ENCODE peak calls at places on chromosomes 11 and 22, in eight cellular contexts. One of them, this sample, is unnamed.

GRCh38 chr11:78080084-78080817 is 589 bp upstream of the NDUFC2 start:
- DNase-seq in kidney epithelial cell: no peak
- DNase-seq in thoracic aorta: no peak
- DNase-seq in breast epithelium: peak
- DNase-seq in choroid plexus epithelial cell: no peak
- DNase-seq in pancreas: no peak
- DNase-seq in fibroblast of villous mesenchyme: no peak
- DNase-seq in body of pancreas: no peak
- DNase-seq in this sample: no peak

GRCh38 chr11:6812391-6813005 is 13.0 kb upstream of the OR6A2 start:
- DNase-seq in kidney epithelial cell: no peak
- DNase-seq in thoracic aorta: no peak
- DNase-seq in breast epithelium: no peak
- DNase-seq in choroid plexus epithelial cell: peak
- DNase-seq in pancreas: no peak
- DNase-seq in fibroblast of villous mesenchyme: peak
- DNase-seq in body of pancreas: no peak
- DNase-seq in this sample: peak

GRCh38 chr22:50012201-50013181 is at the start of gene IL17REL:
- DNase-seq in kidney epithelial cell: no peak
- DNase-seq in thoracic aorta: no peak
- DNase-seq in breast epithelium: no peak
- DNase-seq in choroid plexus epithelial cell: peak
- DNase-seq in pancreas: no peak
- DNase-seq in fibroblast of villous mesenchyme: peak
- DNase-seq in body of pancreas: no peak
- DNase-seq in this sample: no peak

GRCh38 chr22:37560682-37561208 is 465 bp downstream of the CDC42EP1 start:
- DNase-seq in kidney epithelial cell: no peak
- DNase-seq in thoracic aorta: no peak
- DNase-seq in breast epithelium: no peak
- DNase-seq in choroid plexus epithelial cell: peak
- DNase-seq in pancreas: peak
- DNase-seq in fibroblast of villous mesenchyme: peak
- DNase-seq in body of pancreas: peak
- DNase-seq in this sample: no peak

GRCh38 chr11:77470971-77471370 is 2.9 kb downstream of the PAK1 start:
- DNase-seq in kidney epithelial cell: no peak
- DNase-seq in thoracic aorta: no peak
- DNase-seq in breast epithelium: no peak
- DNase-seq in choroid plexus epithelial cell: no peak
- DNase-seq in pancreas: no peak
- DNase-seq in fibroblast of villous mesenchyme: no peak
- DNase-seq in body of pancreas: no peak
- DNase-seq in this sample: no peak

GRCh38 chr22:35337932-35338331 is 38.2 kb downstream of the TOM1 start:
- DNase-seq in kidney epithelial cell: no peak
- DNase-seq in thoracic aorta: no peak
- DNase-seq in breast epithelium: no peak
- DNase-seq in choroid plexus epithelial cell: no peak
- DNase-seq in pancreas: no peak
- DNase-seq in fibroblast of villous mesenchyme: no peak
- DNase-seq in body of pancreas: no peak
- DNase-seq in this sample: no peak

GRCh38 chr11:18071098-18071705 is 25.1 kb upstream of the TPH1 start:
- DNase-seq in kidney epithelial cell: no peak
- DNase-seq in thoracic aorta: no peak
- DNase-seq in breast epithelium: no peak
- DNase-seq in choroid plexus epithelial cell: no peak
- DNase-seq in pancreas: no peak
- DNase-seq in fibroblast of villous mesenchyme: no peak
- DNase-seq in body of pancreas: no peak
- DNase-seq in this sample: no peak

GRCh38 chr22:48826546-48826945 is 1001.1 kb downstream of the BRD1 start:
- DNase-seq in kidney epithelial cell: no peak
- DNase-seq in thoracic aorta: no peak
- DNase-seq in breast epithelium: peak
- DNase-seq in choroid plexus epithelial cell: no peak
- DNase-seq in pancreas: no peak
- DNase-seq in fibroblast of villous mesenchyme: no peak
- DNase-seq in body of pancreas: no peak
- DNase-seq in this sample: no peak

GRCh38 chr11:1260620-1261019 is 37.8 kb downstream of the MUC5B start:
- DNase-seq in kidney epithelial cell: no peak
- DNase-seq in thoracic aorta: no peak
- DNase-seq in breast epithelium: no peak
- DNase-seq in choroid plexus epithelial cell: no peak
- DNase-seq in pancreas: no peak
- DNase-seq in fibroblast of villous mesenchyme: no peak
- DNase-seq in body of pancreas: no peak
- DNase-seq in this sample: no peak

GRCh38 chr11:1262172-1263006 is 39.5 kb downstream of the MUC5B start:
- DNase-seq in kidney epithelial cell: peak
- DNase-seq in thoracic aorta: peak
- DNase-seq in breast epithelium: peak
- DNase-seq in choroid plexus epithelial cell: peak
- DNase-seq in pancreas: peak
- DNase-seq in fibroblast of villous mesenchyme: peak
- DNase-seq in body of pancreas: peak
- DNase-seq in this sample: peak

GRCh38 chr11:1261241-1262071 is 38.6 kb downstream of the MUC5B start:
- DNase-seq in kidney epithelial cell: no peak
- DNase-seq in thoracic aorta: no peak
- DNase-seq in breast epithelium: no peak
- DNase-seq in choroid plexus epithelial cell: no peak
- DNase-seq in pancreas: no peak
- DNase-seq in fibroblast of villous mesenchyme: no peak
- DNase-seq in body of pancreas: no peak
- DNase-seq in this sample: no peak

GRCh38 chr11:1260023-1260501 is 37.2 kb downstream of the MUC5B start:
- DNase-seq in kidney epithelial cell: no peak
- DNase-seq in thoracic aorta: no peak
- DNase-seq in breast epithelium: no peak
- DNase-seq in choroid plexus epithelial cell: peak
- DNase-seq in pancreas: no peak
- DNase-seq in fibroblast of villous mesenchyme: peak
- DNase-seq in body of pancreas: no peak
- DNase-seq in this sample: peak

DNA sequence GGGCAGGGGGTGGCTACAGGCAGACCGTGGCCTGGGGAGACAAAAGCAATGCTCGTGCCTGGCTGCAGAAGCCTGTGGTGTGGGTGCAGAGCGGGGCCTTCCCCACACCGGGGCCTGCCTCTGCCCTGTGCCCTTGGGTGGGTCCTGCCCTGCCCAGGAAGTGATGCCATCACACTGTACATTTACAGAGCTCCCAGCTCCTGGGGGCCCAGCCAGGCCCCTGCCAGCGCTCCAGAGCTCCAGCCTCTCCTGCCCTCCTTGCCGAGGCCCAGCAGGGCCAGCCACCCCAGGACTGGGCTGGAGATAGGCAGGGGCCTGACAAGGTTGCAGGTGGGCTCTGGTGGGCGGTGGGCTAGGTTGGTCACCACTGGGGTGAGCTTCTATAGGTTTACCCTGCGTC is 40.2 kb downstream of the MUC5B start:
- DNase-seq in kidney epithelial cell: no peak
- DNase-seq in thoracic aorta: no peak
- DNase-seq in breast epithelium: no peak
- DNase-seq in choroid plexus epithelial cell: no peak
- DNase-seq in pancreas: no peak
- DNase-seq in fibroblast of villous mesenchyme: no peak
- DNase-seq in body of pancreas: no peak
- DNase-seq in this sample: no peak
- H3K4me3 ChIP-seq in kidney epithelial cell: peak
- H3K4me3 ChIP-seq in thoracic aorta: peak
- H3K4me3 ChIP-seq in breast epithelium: peak
- H3K4me3 ChIP-seq in choroid plexus epithelial cell: peak
- H3K4me3 ChIP-seq in pancreas: no peak
- H3K4me3 ChIP-seq in fibroblast of villous mesenchyme: no peak
- H3K4me3 ChIP-seq in body of pancreas: no peak
- H3K4me3 ChIP-seq in this sample: peak

DNA sequence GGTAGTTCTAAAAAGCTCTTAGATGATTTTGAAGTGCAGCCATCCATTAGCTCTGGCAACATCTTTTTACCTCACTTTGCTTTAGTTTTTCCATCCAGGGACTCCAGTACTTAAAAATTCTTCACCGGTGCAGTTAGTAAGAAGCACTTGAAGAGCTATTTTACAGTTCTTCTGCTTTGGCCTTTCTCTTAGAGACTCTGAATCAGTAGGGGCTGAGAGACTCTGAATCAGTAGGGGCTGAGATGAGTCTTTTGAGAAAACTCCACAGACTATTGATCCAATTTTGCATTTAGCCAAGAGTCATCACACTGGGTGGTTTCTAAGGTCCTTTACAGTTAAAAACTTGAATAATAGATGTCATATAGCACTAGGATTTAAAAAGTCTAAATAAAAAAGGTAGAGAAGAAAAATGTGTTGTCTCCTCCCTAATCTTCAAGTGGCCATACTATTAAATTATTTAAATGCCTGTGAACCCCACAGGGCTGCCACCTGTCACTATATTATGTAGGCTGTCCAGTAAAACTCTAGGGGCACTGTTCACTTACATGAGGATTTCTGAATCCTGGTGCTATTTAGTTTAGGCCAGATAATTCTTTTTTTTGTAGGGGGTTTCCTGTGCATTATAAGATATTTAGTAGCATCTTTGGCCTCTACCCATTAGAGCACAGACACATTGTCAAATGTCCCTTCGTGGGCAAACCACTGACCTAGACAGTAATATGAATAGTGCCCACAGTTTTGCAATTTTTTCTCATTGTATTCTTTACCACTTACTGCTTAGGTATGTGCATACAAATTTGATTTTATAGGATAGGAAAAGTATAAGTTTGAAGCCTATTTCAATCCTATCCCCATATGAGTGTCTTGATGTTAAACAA is 26.3 kb upstream of the HIKESHI start:
- DNase-seq in kidney epithelial cell: no peak
- DNase-seq in thoracic aorta: no peak
- DNase-seq in breast epithelium: no peak
- DNase-seq in choroid plexus epithelial cell: no peak
- DNase-seq in pancreas: no peak
- DNase-seq in fibroblast of villous mesenchyme: no peak
- DNase-seq in body of pancreas: no peak
- DNase-seq in this sample: no peak
- TF ChIP-seq CTCF in kidney epithelial cell: peak
- TF ChIP-seq CTCF in thoracic aorta: no peak
- TF ChIP-seq CTCF in breast epithelium: no peak
- TF ChIP-seq CTCF in choroid plexus epithelial cell: peak
- TF ChIP-seq CTCF in pancreas: no peak
- TF ChIP-seq CTCF in fibroblast of villous mesenchyme: no peak
- TF ChIP-seq CTCF in body of pancreas: no peak
- TF ChIP-seq CTCF in this sample: no peak

GRCh38 chr11:3126901-3127691 is 38.0 kb downstream of the OSBPL5 start:
- DNase-seq in kidney epithelial cell: no peak
- DNase-seq in thoracic aorta: no peak
- DNase-seq in breast epithelium: no peak
- DNase-seq in choroid plexus epithelial cell: no peak
- DNase-seq in pancreas: no peak
- DNase-seq in fibroblast of villous mesenchyme: no peak
- DNase-seq in body of pancreas: no peak
- DNase-seq in this sample: no peak

GRCh38 chr11:3124821-3125220 is 40.3 kb downstream of the OSBPL5 start:
- DNase-seq in kidney epithelial cell: no peak
- DNase-seq in thoracic aorta: no peak
- DNase-seq in breast epithelium: no peak
- DNase-seq in choroid plexus epithelial cell: no peak
- DNase-seq in pancreas: no peak
- DNase-seq in fibroblast of villous mesenchyme: no peak
- DNase-seq in body of pancreas: no peak
- DNase-seq in this sample: no peak

GRCh38 chr11:3128356-3129180 is 36.5 kb downstream of the OSBPL5 start:
- DNase-seq in kidney epithelial cell: no peak
- DNase-seq in thoracic aorta: no peak
- DNase-seq in breast epithelium: no peak
- DNase-seq in choroid plexus epithelial cell: no peak
- DNase-seq in pancreas: no peak
- DNase-seq in fibroblast of villous mesenchyme: no peak
- DNase-seq in body of pancreas: no peak
- DNase-seq in this sample: no peak

GRCh38 chr11:3127706-3128355 is 37.3 kb downstream of the OSBPL5 start:
- DNase-seq in kidney epithelial cell: no peak
- DNase-seq in thoracic aorta: no peak
- DNase-seq in breast epithelium: no peak
- DNase-seq in choroid plexus epithelial cell: no peak
- DNase-seq in pancreas: no peak
- DNase-seq in fibroblast of villous mesenchyme: no peak
- DNase-seq in body of pancreas: no peak
- DNase-seq in this sample: no peak

DNA sequence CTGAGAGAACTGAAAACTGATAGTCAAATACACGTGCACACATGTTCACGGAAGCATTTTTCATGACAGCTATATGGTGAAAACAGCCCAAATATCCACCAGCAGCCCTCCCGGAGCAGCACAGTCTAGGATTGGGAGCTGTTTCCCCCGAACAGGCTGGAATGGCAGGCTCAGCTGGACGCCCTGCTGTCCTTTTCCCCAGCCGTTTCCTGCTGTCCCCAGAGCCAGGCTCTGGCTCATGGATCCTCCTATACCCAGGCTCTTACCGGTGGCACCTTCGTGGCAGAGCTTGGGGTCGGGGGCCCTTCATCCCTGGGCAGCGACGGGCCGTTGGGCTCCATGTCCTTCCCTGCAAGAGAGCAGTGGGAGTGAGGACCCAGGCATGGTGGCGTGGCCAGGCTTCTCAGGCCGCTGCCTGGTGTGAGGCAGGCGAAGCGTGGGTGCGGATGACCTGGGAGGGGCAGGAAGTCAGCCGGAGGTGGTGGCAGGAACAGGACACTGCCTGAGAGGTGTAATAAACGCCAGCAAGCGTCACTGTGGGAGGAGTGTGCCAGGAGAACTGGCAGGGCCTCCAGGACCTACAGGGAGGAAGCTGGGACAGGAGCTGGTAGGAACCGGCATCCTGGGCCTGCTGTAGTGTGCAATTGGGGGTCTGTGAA is 38.8 kb downstream of the OSBPL5 start:
- DNase-seq in kidney epithelial cell: no peak
- DNase-seq in thoracic aorta: no peak
- DNase-seq in breast epithelium: peak
- DNase-seq in choroid plexus epithelial cell: no peak
- DNase-seq in pancreas: no peak
- DNase-seq in fibroblast of villous mesenchyme: no peak
- DNase-seq in body of pancreas: no peak
- DNase-seq in this sample: peak
- H3K4me3 ChIP-seq in kidney epithelial cell: no peak
- H3K4me3 ChIP-seq in thoracic aorta: no peak
- H3K4me3 ChIP-seq in breast epithelium: peak
- H3K4me3 ChIP-seq in choroid plexus epithelial cell: no peak
- H3K4me3 ChIP-seq in pancreas: no peak
- H3K4me3 ChIP-seq in fibroblast of villous mesenchyme: no peak
- H3K4me3 ChIP-seq in body of pancreas: no peak
- H3K4me3 ChIP-seq in this sample: no peak

DNA sequence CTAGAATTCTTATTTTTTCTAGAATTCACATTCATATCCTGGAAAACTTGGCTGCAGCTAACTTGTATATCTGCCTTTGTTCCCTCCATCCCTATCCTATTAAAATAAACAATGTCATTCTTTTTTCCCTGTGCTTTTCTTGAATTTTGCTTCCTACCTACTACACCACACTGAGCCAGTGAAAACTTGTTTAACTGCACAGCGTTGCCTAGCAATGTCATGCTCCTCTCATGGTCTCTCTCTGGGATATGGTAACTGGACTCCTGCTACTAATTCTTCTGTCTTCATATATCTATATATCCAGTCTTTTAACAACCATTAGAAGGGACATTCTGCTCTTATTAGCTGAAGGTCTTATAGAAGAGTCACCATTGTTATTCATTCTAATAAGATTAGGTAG is 434.4 kb downstream of the METTL15 start:
- DNase-seq in kidney epithelial cell: no peak
- DNase-seq in thoracic aorta: no peak
- DNase-seq in breast epithelium: no peak
- DNase-seq in choroid plexus epithelial cell: no peak
- DNase-seq in pancreas: no peak
- DNase-seq in fibroblast of villous mesenchyme: no peak
- DNase-seq in body of pancreas: no peak
- DNase-seq in this sample: peak
- TF ChIP-seq CTCF in kidney epithelial cell: no peak
- TF ChIP-seq CTCF in thoracic aorta: no peak
- TF ChIP-seq CTCF in breast epithelium: no peak
- TF ChIP-seq CTCF in choroid plexus epithelial cell: no peak
- TF ChIP-seq CTCF in pancreas: no peak
- TF ChIP-seq CTCF in fibroblast of villous mesenchyme: no peak
- TF ChIP-seq CTCF in body of pancreas: no peak
- TF ChIP-seq CTCF in this sample: no peak

This sample was measured in epithelial cell of esophagus.